ENCODE peak calls at places on chromosome 21, in six cellular contexts. J, X, P, B, H and Q are unnamed samples.

GRCh38 chr21:26659181-26659580 is 86.1 kb upstream of the CYYR1 start:
- DNase-seq in J (no peak), X (no peak), P (no peak), B (no peak), H (no peak), Q (no peak)

GRCh38 chr21:43989401-43989800 is 22.7 kb upstream of the TRAPPC10 start:
- DNase-seq in J (no peak), X (no peak), P (no peak), B (no peak), H (no peak), Q (peak; percentile 5)

GRCh38 chr21:34977333-34977732 is 71.8 kb downstream of the RUNX1 start:
- DNase-seq in J (no peak), X (no peak), P (no peak), B (no peak), H (no peak), Q (no peak)

GRCh38 chr21:36297938-36298572 is 21.9 kb upstream of the MORC3 start:
- DNase-seq in J (peak; percentile 50), X (peak; percentile 85), P (no peak), B (peak; percentile 5), H (peak; percentile 70), Q (peak; percentile 71)

GRCh38 chr21:23699402-23699801 is 1907.9 kb downstream of the MRPL39 start:
- DNase-seq in J (no peak), X (no peak), P (no peak), B (no peak), H (no peak), Q (no peak)

GRCh38 chr21:29318354-29318753 is 19.6 kb downstream of the BACH1 start:
- DNase-seq in J (no peak), X (no peak), P (no peak), B (no peak), H (no peak), Q (no peak)

GRCh38 chr21:44455524-44456206 is 355 bp downstream of the LRRC3 start:
- DNase-seq in J (no peak), X (no peak), P (no peak), B (no peak), H (peak; percentile 73), Q (peak; percentile 50)

GRCh38 chr21:31317688-31318087 is 26.4 kb downstream of the TIAM1 start:
- DNase-seq in J (no peak), X (no peak), P (no peak), B (no peak), H (no peak), Q (no peak)

GRCh38 chr21:29334717-29335428 is 36.2 kb downstream of the BACH1 start:
- DNase-seq in J (no peak), X (no peak), P (no peak), B (no peak), H (no peak), Q (no peak)

DNA sequence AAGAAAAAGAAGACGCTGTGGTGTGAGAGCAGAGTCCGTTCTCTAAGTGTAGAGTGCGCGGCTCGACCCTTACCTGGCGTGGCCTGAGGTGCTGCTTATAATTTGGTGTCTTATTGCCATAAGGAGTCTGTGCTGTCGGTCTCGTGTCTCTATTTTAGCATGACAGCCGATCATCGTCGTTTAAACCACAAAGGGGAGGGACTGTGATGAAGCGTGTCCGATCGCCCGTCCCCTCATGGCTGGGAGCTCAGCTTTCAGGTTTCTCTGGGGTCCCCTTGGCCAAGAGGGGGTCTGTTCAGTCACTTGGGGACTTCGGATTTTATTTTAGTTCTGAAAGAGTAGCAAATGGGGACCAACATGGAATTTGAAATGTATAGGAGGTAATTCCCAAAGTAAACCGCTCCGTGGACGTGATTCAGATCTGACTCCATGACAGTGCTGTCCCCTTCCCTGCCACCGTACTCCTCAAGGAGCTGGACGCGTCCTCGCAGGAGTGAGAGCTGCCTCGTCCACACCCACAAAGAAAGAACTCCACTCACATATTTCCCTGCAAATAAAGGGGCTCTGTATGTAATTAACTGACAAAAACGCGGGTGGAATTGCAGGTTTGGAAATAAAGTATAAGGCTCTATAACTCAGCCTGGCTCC is 183.5 kb downstream of the ETS2 start:
- DNase-seq in J (no peak), X (no peak), P (no peak), B (no peak), H (no peak), Q (no peak)
- TF ChIP-seq POLR2A in J (no peak), X (no peak), P (no peak), B (no peak), H (no peak), Q (no peak)

GRCh38 chr21:42929969-42930368 is 4.5 kb upstream of the ERVH48-1 start:
- DNase-seq in J (no peak), X (no peak), P (no peak), B (no peak), H (no peak), Q (no peak)
- TF ChIP-seq TAF1 in J (no peak), X (no peak), P (no peak), B (no peak), H (no peak), Q (no peak)

DNA sequence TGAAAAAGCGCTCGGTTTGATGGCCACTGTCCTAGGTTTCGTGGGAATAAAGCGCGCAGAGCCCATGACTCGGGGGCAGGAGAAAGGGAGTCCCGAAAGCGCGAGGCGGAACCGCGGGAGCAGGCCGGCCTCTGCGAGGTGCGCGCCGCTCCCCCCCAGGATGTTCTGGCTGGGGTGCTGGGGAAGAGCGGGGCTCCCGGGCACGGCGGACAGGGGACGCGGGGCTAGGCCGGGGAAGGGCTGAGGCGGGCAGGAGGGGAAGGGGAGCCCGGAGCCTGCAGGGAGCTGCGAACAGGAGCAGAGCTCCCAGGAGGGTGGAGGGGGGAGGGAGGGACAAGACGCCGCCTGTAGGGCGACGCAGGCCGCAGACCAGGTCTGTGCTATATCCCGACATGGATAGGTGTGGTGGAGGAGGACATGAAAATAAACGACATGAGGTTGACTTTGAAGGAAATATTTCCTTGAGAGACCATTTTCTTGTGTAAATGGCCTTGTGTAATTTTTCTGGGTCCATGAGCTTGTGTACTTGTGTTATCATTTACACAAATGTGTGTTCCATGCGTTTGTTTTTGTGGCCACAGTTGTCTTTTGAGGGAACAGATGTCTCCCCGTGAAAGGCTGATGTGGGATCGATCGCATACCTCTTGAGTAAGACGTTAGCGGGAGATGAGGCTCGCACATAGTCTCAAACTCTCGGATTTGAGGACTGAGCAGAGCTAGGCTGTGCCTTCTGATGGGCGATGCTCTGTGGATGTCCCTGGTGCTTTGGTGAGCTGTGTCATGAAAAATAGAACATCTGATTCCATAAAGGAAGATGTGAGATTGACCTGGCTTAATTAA is 1.3 kb downstream of the PCNT start:
- DNase-seq in J (peak; percentile 59), X (no peak), P (peak; percentile 31), B (peak; percentile 35), H (peak; percentile 48), Q (peak; percentile 51)
- TF ChIP-seq POLR2A in J (peak; percentile 63), X (peak; percentile 13), P (no peak), B (no peak), H (no peak), Q (no peak)

GRCh38 chr21:38527737-38528136 is 29.5 kb upstream of the ERG start:
- DNase-seq in J (no peak), X (no peak), P (no peak), B (no peak), H (no peak), Q (no peak)
- TF ChIP-seq TAF1 in J (no peak), X (no peak), P (no peak), B (no peak), H (no peak), Q (no peak)

DNA sequence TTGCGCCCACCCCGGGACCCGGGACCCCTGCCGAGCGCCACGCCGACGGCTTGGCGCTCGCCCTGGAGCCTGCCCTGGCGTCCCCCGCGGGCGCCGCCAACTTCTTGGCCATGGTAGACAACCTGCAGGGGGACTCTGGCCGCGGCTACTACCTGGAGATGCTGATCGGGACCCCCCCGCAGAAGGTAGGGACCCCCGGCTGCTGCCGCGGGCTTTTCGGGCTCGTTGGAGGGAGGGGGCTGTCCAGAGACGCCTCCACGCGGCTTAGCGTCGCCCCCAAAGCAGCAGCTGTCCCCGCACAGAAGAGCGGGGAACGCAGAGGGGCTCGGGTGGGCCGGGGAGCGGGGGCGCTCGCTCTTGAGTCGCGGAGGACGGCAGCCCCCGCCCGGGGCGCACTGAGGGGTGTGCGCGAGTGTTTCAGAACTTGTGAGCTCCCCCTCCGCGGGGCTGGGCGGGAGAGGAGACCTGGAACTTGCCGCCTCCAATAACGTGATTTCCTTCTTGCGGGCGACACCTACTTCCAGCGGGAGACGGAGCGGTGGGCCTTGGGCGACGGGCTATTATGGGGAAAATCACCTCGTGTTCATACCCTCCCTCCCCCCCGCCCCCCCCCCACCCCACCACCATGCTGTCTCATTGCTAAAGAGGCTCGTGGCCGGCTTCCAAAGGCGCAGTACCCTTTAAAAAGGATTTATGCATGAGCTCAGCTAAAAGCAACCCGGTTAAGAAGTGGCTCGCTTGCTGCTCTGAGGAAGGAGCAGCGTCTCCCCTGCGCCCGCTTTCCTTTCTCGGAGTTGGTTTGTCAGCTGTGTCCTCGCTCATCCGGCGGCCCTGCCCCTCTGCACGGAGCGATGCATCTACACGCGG is 664 bp downstream of the BACE2 start:
- DNase-seq in J (no peak), X (no peak), P (no peak), B (no peak), H (peak; percentile 26), Q (no peak)
- TF ChIP-seq POLR2A in J (no peak), X (no peak), P (no peak), B (no peak), H (no peak), Q (no peak)

GRCh38 chr21:33791058-33791457 is 124.5 kb downstream of the ATP5PO start:
- DNase-seq in J (no peak), X (no peak), P (no peak), B (no peak), H (no peak), Q (no peak)

GRCh38 chr21:33794586-33794985 is 121.0 kb downstream of the ATP5PO start:
- DNase-seq in J (no peak), X (no peak), P (no peak), B (no peak), H (no peak), Q (no peak)

GRCh38 chr21:33789697-33790096 is 125.9 kb downstream of the ATP5PO start:
- DNase-seq in J (no peak), X (no peak), P (no peak), B (no peak), H (no peak), Q (no peak)
- TF ChIP-seq TAF1 in J (no peak), X (no peak), P (no peak), B (no peak), H (no peak), Q (no peak)

GRCh38 chr21:33380483-33380998 is 22.7 kb upstream of the IFNGR2 start:
- DNase-seq in J (peak; percentile 58), X (peak; percentile 95), P (peak; percentile 41), B (peak; percentile 75), H (no peak), Q (peak; percentile 40)
- TF ChIP-seq POLR2A in J (no peak), X (peak; percentile 69), P (no peak), B (no peak), H (peak; percentile 42), Q (peak; percentile 65)